ENCODE peak calls at places on chromosome 9, in eight cellular contexts. L is mammary epithelial cell; E is omental fat pad; O is A549; Z is fibroblast of the aortic adventitia; A is CD4-positive, alpha-beta T cell; I is CD8-positive, alpha-beta T cell; V is Peyer's patch. J is an unnamed sample.

GRCh38 chr9:137783521-137783920 is 94.1 kb upstream of the CACNA1B start:
- DNase-seq in L (no peak), E (no peak), V (no peak), A (no peak), Z (no peak), O (no peak), I (no peak), J (no peak)

GRCh38 chr9:137028281-137029057 is 432 bp upstream of the ABCA2 start:
- DNase-seq in O (no peak), Z (peak), E (no peak), V (peak), L (peak), I (peak), A (peak), J (peak)

GRCh38 chr9:131186622-131187021 is 61.2 kb downstream of the NUP214 start:
- DNase-seq in E (no peak), V (no peak), O (no peak), A (no peak), I (no peak), Z (no peak), L (no peak), J (no peak)

GRCh38 chr9:137174722-137175293 is 3.0 kb upstream of the TMEM210 start:
- DNase-seq in Z (no peak), I (no peak), O (no peak), V (no peak), A (no peak), E (no peak), L (no peak), J (no peak)

GRCh38 chr9:86943223-86943870 is 4.0 kb downstream of the GAS1 start:
- DNase-seq in Z (peak), O (no peak), A (no peak), V (no peak), E (no peak), I (no peak), L (no peak), J (no peak)

GRCh38 chr9:101527066-101527465 is 6.6 kb upstream of the RNF20 start:
- DNase-seq in L (peak), A (no peak), I (no peak), O (no peak), E (no peak), Z (peak), V (no peak), J (no peak)

GRCh38 chr9:136644593-136645342 is 17.9 kb upstream of the EGFL7 start:
- DNase-seq in L (no peak), V (peak), O (peak), E (peak), A (peak), Z (no peak), I (peak), J (peak)

GRCh38 chr9:99366601-99367000 is 144.5 kb downstream of the SEC61B start:
- DNase-seq in E (no peak), A (no peak), L (no peak), O (no peak), V (no peak), Z (no peak), I (no peak), J (no peak)

GRCh38 chr9:85742630-85742928 is 825 bp upstream of the AGTPBP1 start:
- DNase-seq in A (no peak), Z (peak), V (no peak), O (no peak), E (no peak), I (no peak), L (peak), J (no peak)

GRCh38 chr9:9729082-9729481 is 883.7 kb downstream of the PTPRD start:
- DNase-seq in A (no peak), Z (no peak), V (no peak), I (no peak), E (no peak), L (no peak), O (no peak), J (no peak)

GRCh38 chr9:105979359-105979758 is 285.0 kb downstream of the TMEM38B start:
- DNase-seq in V (no peak), A (no peak), L (no peak), I (no peak), Z (no peak), O (no peak), E (no peak), J (no peak)

GRCh38 chr9:98869866-98870265 is 62.4 kb downstream of the GALNT12 start:
- DNase-seq in E (no peak), O (no peak), L (no peak), V (no peak), Z (no peak), A (no peak), I (no peak), J (no peak)

GRCh38 chr9:79651251-79651795 is 79.6 kb downstream of the TLE4 start:
- DNase-seq in O (no peak), L (no peak), E (no peak), I (no peak), Z (no peak), V (no peak), A (no peak), J (no peak)

GRCh38 chr9:82893549-82893948 is 169.4 kb downstream of the RASEF start:
- DNase-seq in L (no peak), I (no peak), A (no peak), Z (no peak), V (no peak), E (no peak), O (no peak), J (no peak)

GRCh38 chr9:111597852-111598729 is 1.4 kb downstream of the PTGR1 start:
- DNase-seq in E (no peak), L (peak), V (peak), A (peak), O (peak), I (peak), Z (peak), J (peak)

GRCh38 chr9:138023394-138024124 is 146.0 kb downstream of the CACNA1B start:
- DNase-seq in E (no peak), Z (no peak), L (no peak), A (no peak), O (no peak), I (no peak), V (no peak), J (no peak)

GRCh38 chr9:69253057-69253456 is 72.0 kb upstream of the ENTREP1 start:
- DNase-seq in A (no peak), E (no peak), I (no peak), Z (peak), O (no peak), V (no peak), L (peak), J (no peak)

GRCh38 chr9:82645591-82645990 is 417.4 kb downstream of the RASEF start:
- DNase-seq in L (peak), O (no peak), V (no peak), E (no peak), Z (no peak), I (no peak), A (no peak), J (no peak)

GRCh38 chr9:136572596-136573313 is 26.9 kb upstream of the NOTCH1 start:
- DNase-seq in I (no peak), O (no peak), E (no peak), V (no peak), A (no peak), Z (no peak), L (no peak), J (peak)

GRCh38 chr9:3468407-3469205 is 57.2 kb downstream of the RFX3 start:
- DNase-seq in I (no peak), E (no peak), A (no peak), V (no peak), O (no peak), L (no peak), Z (no peak), J (no peak)

GRCh38 chr9:110758201-110758600 is 89.6 kb downstream of the MUSK start:
- DNase-seq in V (no peak), A (no peak), Z (peak), E (no peak), I (no peak), O (no peak), L (no peak), J (no peak)

GRCh38 chr9:5582835-5583195 is 46.1 kb upstream of the RIC1 start:
- DNase-seq in A (peak), I (peak), V (peak), Z (peak), O (no peak), E (no peak), L (peak), J (no peak)

GRCh38 chr9:70924905-70925547 is 196.4 kb downstream of the TRPM3 start:
- DNase-seq in O (peak), A (no peak), I (no peak), Z (peak), E (no peak), V (peak), L (peak), J (no peak)

GRCh38 chr9:70413427-70413797 is 1.0 kb downstream of the KLF9 start:
- DNase-seq in I (no peak), O (no peak), A (peak), L (no peak), E (no peak), V (no peak), Z (no peak), J (no peak)

GRCh38 chr9:124617477-124618141 is 110.4 kb upstream of the NR5A1 start:
- DNase-seq in E (peak), L (peak), I (peak), A (peak), V (peak), Z (peak), O (peak), J (peak)

GRCh38 chr9:133560311-133560710 is 25.8 kb downstream of the ADAMTSL2 start:
- DNase-seq in L (no peak), A (no peak), I (no peak), O (no peak), E (no peak), Z (peak), V (no peak), J (no peak)

GRCh38 chr9:134052491-134052890 is 15.3 kb downstream of the BRD3 start:
- DNase-seq in O (no peak), I (no peak), E (no peak), L (no peak), A (no peak), V (no peak), Z (no peak), J (no peak)

DNA sequence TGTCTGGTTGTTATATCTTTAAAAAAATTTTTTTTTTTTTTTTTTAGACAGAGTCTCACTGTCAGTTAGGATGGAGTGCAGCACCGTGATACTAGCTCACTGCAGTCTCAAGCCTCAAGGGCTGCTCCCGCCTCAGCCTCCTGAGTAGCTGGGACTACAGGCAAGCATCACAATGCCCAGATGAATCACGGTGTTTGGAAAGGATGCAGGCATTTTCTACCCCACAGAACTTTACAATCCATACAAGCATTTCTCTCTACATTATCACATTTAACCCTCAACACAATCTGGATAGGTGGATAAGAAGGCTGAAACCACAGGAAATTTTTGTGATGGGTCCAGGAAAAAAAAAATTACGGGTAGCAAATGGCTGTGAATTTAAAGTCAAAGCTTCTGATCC is 5.8 kb upstream of the PCA3 start:
- DNase-seq in V (no peak), O (no peak), L (no peak), E (no peak), I (no peak), A (no peak), Z (peak), J (no peak)
- TF ChIP-seq CTCF in V (no peak), O (no peak), L (no peak), E (no peak), I (no peak), A (no peak), Z (no peak), J (no peak)

GRCh38 chr9:92293452-92294296 is at the start of gene IARS1:
- DNase-seq in I (peak), V (peak), O (peak), E (peak), Z (peak), L (peak), A (peak), J (peak)
- TF ChIP-seq CTCF in I (peak), V (peak), O (peak), E (no peak), Z (peak), L (peak), A (no peak), J (peak)

GRCh38 chr9:115988701-115989100 is 164.9 kb upstream of the PAPPA start:
- DNase-seq in L (peak), E (no peak), O (no peak), I (no peak), V (no peak), Z (no peak), A (no peak), J (no peak)

GRCh38 chr9:115998661-115999060 is 154.9 kb upstream of the PAPPA start:
- DNase-seq in Z (peak), A (no peak), E (no peak), V (no peak), O (no peak), I (no peak), L (no peak), J (no peak)

GRCh38 chr9:115997923-115998322 is 155.7 kb upstream of the PAPPA start:
- DNase-seq in A (no peak), E (no peak), L (peak), I (no peak), O (no peak), V (no peak), Z (peak), J (no peak)

GRCh38 chr9:115989816-115990215 is 163.8 kb upstream of the PAPPA start:
- DNase-seq in E (no peak), L (no peak), V (no peak), A (no peak), Z (no peak), O (no peak), I (no peak), J (no peak)

DNA sequence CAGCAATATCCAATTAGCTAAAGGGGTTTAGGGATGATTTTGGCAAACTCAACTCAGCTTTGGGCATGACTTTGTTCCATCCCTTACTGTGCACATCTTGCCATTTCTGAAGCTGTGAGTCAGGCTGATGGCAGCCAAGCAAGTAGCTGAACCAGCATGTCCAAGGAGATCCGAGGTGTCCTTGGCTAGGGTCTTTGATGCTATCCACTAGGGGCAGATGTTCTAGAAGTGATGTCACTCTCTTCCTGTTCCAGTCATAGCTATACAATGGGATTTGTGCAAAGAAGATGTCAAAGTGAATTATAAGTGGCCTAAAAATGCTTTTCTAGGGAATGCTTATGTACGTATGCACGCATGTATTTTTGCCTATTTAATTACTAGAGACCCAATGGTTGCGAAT is 160.8 kb upstream of the PAPPA start:
- DNase-seq in E (no peak), Z (peak), A (no peak), O (no peak), I (no peak), V (no peak), L (peak), J (no peak)
- TF ChIP-seq CTCF in E (no peak), Z (no peak), A (no peak), O (no peak), I (no peak), V (no peak), L (no peak), J (no peak)

GRCh38 chr9:75002422-75003023 is 25.6 kb downstream of the CARNMT1 start:
- DNase-seq in L (no peak), O (no peak), I (no peak), V (no peak), E (no peak), A (no peak), Z (no peak), J (no peak)
- TF ChIP-seq CTCF in L (no peak), O (no peak), I (peak), V (no peak), E (no peak), A (peak), Z (no peak), J (peak)

DNA sequence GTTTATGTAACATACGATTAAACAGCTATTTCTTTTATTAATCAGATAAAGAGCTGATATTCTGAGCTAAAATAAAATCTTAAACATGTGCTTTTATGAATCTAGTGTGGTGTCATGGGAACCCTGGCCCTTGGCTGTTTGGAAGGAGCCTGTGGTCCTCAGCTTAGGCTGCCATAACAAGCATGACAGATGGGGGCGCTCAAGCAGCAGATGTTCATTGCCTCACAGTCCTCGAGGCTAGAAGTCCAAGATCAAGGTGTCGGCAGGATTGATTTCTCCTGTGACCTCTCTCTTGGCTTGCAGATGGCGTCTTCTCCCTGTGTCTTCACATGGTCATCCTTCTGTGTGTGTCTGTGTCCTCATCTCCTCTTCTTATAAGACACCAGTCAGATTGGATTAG is 448.2 kb downstream of the GADD45G start:
- DNase-seq in L (no peak), I (no peak), O (no peak), V (no peak), Z (no peak), E (no peak), A (no peak), J (no peak)
- TF ChIP-seq CTCF in L (peak), I (no peak), O (no peak), V (no peak), Z (no peak), E (no peak), A (no peak), J (no peak)

DNA sequence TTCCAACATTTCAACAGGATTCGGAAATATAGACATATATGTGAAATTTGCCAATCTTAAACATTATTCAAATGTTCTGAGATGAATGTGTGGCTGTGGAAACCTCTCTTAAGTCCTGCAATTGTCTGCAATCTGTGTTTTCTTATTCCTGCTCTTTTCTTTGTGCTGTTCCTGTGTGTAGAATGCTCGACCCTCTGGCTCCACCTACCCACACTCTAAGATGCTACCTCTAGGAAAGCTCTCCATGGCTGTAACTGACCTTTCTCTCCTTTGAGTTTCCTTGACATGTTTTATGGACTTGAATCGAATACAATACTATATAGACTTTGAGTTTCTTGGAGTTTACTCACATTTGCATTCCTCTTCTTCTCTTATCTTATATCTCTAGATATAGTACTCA is 120.6 kb upstream of the ASTN2 start:
- DNase-seq in L (no peak), I (no peak), E (no peak), V (no peak), Z (no peak), A (no peak), O (no peak), J (no peak)
- TF ChIP-seq CTCF in L (no peak), I (no peak), E (no peak), V (no peak), Z (no peak), A (no peak), O (no peak), J (no peak)

GRCh38 chr9:37466037-37466709 is 923 bp upstream of the ZBTB5 start:
- DNase-seq in Z (peak), E (peak), L (peak), V (peak), O (peak), A (no peak), I (no peak), J (peak)

GRCh38 chr9:37465249-37466036 is at the start of gene ZBTB5:
- DNase-seq in I (peak), O (peak), A (peak), V (peak), Z (peak), L (peak), E (peak), J (peak)

GRCh38 chr9:37464006-37464405 is 1.2 kb downstream of the ZBTB5 start:
- DNase-seq in E (no peak), Z (peak), A (no peak), V (no peak), I (no peak), L (no peak), O (no peak), J (no peak)

GRCh38 chr9:37468620-37469019 is 3.4 kb upstream of the ZBTB5 start:
- DNase-seq in I (no peak), Z (no peak), O (no peak), L (no peak), V (no peak), A (no peak), E (no peak), J (no peak)

GRCh38 chr9:37464426-37465248 is 613 bp downstream of the ZBTB5 start:
- DNase-seq in Z (peak), V (no peak), I (no peak), L (peak), O (peak), A (peak), E (peak), J (peak)
- TF ChIP-seq CTCF in Z (no peak), V (no peak), I (no peak), L (no peak), O (no peak), A (no peak), E (no peak), J (no peak)

J was measured in natural killer cell.